ENCODE peak calls at places on chromosome 11, in five cellular contexts. I, H, J, B and P are unnamed samples. For H3K36me3, the result is how much of the 10 kb centered on the place peaks cover.

GRCh38 chr11:130315354-130315970 is 745 bp upstream of the ZBTB44 start:
- DNase-seq in B (no peak), H (peak), J (no peak), I (peak), P (no peak)

GRCh38 chr11:28585007-28585406 is 476.8 kb downstream of the METTL15 start:
- DNase-seq in J (peak), H (no peak), B (no peak), I (no peak), P (no peak)

GRCh38 chr11:16969010-16970004 is 44.9 kb downstream of the PLEKHA7 start:
- DNase-seq in J (no peak), B (no peak), I (no peak), H (no peak), P (no peak)

GRCh38 chr11:46718155-46719019 is 626 bp upstream of the F2 start:
- DNase-seq in I (no peak), H (peak), B (no peak), J (no peak), P (no peak)

GRCh38 chr11:117281869-117282268 is 9.3 kb upstream of the BACE1-AS start:
- DNase-seq in I (no peak), B (no peak), J (no peak), H (no peak), P (no peak)

GRCh38 chr11:9535189-9535781 is 38.2 kb upstream of the WEE1 start:
- DNase-seq in I (no peak), H (peak), J (peak), B (peak), P (peak)

GRCh38 chr11:103110406-103110805 is 1.2 kb downstream of the DYNC2H1 start:
- DNase-seq in H (no peak), I (no peak), B (no peak), J (peak), P (no peak)

GRCh38 chr11:119726585-119727522 is 2.1 kb downstream of the NECTIN1 start:
- DNase-seq in J (no peak), B (no peak), I (no peak), H (peak), P (no peak)

GRCh38 chr11:62708423-62709261 is 1.2 kb downstream of the GNG3 start:
- DNase-seq in J (no peak), B (no peak), I (no peak), H (peak), P (no peak)

GRCh38 chr11:93573184-93573583 is 30.0 kb upstream of the SMCO4 start:
- DNase-seq in I (no peak), H (no peak), J (peak), B (no peak), P (no peak)

GRCh38 chr11:120062561-120062930 is 75.4 kb downstream of the TRIM29 start:
- DNase-seq in B (no peak), H (no peak), J (no peak), I (no peak), P (no peak)

GRCh38 chr11:30346068-30346688 is 23.3 kb downstream of the ARL14EP start:
- DNase-seq in I (no peak), H (peak), J (peak), B (no peak), P (no peak)

GRCh38 chr11:134069426-134069921 is 602 bp downstream of the JAM3 start:
- DNase-seq in J (peak), I (no peak), H (peak), B (no peak), P (no peak)

GRCh38 chr11:57348636-57349323 is 10.6 kb downstream of the P2RX3 start:
- DNase-seq in I (no peak), H (no peak), J (no peak), B (no peak), P (no peak)

GRCh38 chr11:114026355-114026754 is 33.2 kb upstream of the ZBTB16 start:
- DNase-seq in B (no peak), I (no peak), J (no peak), H (peak), P (no peak)

GRCh38 chr11:114115406-114116054 is 56.0 kb downstream of the ZBTB16 start:
- DNase-seq in J (no peak), H (peak), B (no peak), I (peak), P (no peak)

GRCh38 chr11:113645593-113646349 is 60.3 kb downstream of the TMPRSS5 start:
- DNase-seq in I (no peak), J (no peak), H (no peak), B (no peak), P (no peak)

GRCh38 chr11:122145715-122146274 is 29.8 kb upstream of the BLID start:
- DNase-seq in B (no peak), H (no peak), I (no peak), J (no peak), P (no peak)

GRCh38 chr11:37762079-37762478 is 1164.0 kb upstream of the RAG2 start:
- DNase-seq in I (no peak), H (no peak), B (no peak), J (no peak), P (no peak)

GRCh38 chr11:93054279-93054678 is 84.8 kb downstream of the MTNR1B start:
- DNase-seq in I (no peak), B (no peak), H (no peak), J (peak), P (no peak)

GRCh38 chr11:33654594-33654993 is 46.0 kb downstream of the C11orf91 start:
- DNase-seq in I (no peak), H (no peak), J (no peak), B (no peak), P (no peak)

GRCh38 chr11:2083411-2083810 is 55.8 kb downstream of the IGF2 start:
- DNase-seq in B (no peak), J (no peak), H (no peak), I (no peak), P (no peak)

GRCh38 chr11:57283231-57283990 is 41.3 kb downstream of the TNKS1BP1 start:
- DNase-seq in J (no peak), H (peak), I (no peak), B (no peak), P (no peak)

GRCh38 chr11:64096835-64097234 is 61.1 kb downstream of the FLRT1 start:
- DNase-seq in I (no peak), H (no peak), B (no peak), J (no peak), P (no peak)

GRCh38 chr11:45812581-45813548 is 7.9 kb downstream of the SLC35C1 start:
- DNase-seq in I (no peak), J (no peak), B (no peak), H (peak), P (no peak)

GRCh38 chr11:96014234-96014633 is 90.3 kb upstream of the MTMR2 start:
- DNase-seq in I (no peak), H (no peak), B (no peak), J (peak), P (no peak)

GRCh38 chr11:704799-705645 is 1.0 kb upstream of the EPS8L2 start:
- DNase-seq in B (no peak), J (no peak), I (peak), H (no peak), P (no peak)

GRCh38 chr11:61617515-61617914 is 36.6 kb upstream of the SYT7 start:
- DNase-seq in H (no peak), I (no peak), B (no peak), J (no peak), P (no peak)

DNA sequence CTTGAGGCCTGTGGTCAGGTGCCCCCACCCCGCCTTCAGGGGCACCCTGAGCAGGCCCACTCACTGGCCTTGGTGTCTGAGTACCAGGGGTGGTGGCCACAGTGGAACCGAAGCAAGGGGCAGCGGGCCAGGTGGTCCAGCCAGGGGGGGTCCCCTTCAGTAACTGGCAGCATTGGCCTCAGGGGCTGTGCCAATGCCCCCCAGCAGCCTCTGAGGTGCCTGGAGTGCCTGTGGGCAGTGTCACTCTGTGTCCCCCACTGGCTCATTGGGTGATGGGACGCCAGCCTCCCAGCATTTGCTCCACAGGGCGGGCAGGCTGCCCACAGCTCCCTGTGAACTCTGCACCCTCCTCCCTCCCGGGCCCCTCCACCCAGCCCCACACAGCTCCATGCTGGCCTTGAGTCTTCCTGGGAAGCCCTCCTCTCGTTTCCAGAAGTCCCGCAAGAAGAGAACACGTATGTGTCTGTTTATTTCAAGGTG is 29.5 kb upstream of the CARS1 start:
- DNase-seq in H (no peak), B (no peak), I (peak), J (no peak), P (no peak)
- TF ChIP-seq CTCF in H (no peak), B (no peak), I (no peak), J (no peak), P (no peak)

GRCh38 chr11:68043029-68043348 is 4.2 kb downstream of the TCIRG1 start:
- DNase-seq in H (no peak), B (no peak), J (no peak), I (no peak), P (no peak)
- H3K4me3 ChIP-seq in H (no peak), B (no peak), J (no peak), I (no peak), P (no peak)

DNA sequence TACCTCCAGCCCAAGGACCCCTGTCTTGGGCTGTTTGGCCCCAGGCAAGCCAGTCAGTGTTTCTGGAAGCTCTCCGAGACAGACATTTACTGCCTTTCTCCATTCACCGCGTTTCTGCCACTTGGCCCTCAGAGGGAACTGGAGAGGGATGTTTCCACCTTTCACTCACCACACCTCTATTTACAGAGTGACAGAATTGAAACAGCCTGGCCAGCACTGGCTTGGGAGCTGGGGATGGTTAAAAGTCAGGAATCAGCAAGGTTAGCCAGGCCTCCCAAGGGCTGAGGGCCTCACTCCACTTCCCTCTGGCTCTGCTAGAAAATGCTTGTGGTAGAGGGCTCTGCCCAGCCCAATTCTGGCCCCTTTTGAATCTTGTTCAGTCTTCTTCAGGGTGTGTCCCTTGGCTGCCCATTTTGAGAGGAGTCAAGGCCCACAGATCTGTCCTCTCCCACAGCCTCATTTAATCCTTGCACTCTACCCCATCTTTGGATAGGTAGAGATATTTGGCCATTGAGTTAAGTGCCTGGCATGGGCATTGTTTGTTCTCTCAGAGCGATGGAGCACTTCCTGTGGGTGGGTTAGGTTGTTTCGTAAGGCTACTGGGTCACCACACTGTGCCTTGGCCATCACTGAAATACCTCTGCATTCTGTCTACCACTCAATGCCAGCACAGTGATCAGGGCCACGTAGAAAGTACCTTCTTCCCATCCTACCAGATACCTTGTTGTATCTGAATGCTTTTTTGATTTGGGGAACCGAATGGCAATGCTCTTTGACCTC is 119.2 kb downstream of the MICAL2 start:
- DNase-seq in B (no peak), H (no peak), J (no peak), I (no peak), P (no peak)
- H3K36me3 ChIP-seq in B (half or more), H (under half), J (half or more), I (under half), P (under half)

GRCh38 chr11:86292912-86293606 is 9.0 kb upstream of the HIKESHI start:
- DNase-seq in J (no peak), B (no peak), H (no peak), I (no peak), P (no peak)
- TF ChIP-seq CTCF in J (no peak), B (no peak), H (no peak), I (no peak), P (no peak)

DNA sequence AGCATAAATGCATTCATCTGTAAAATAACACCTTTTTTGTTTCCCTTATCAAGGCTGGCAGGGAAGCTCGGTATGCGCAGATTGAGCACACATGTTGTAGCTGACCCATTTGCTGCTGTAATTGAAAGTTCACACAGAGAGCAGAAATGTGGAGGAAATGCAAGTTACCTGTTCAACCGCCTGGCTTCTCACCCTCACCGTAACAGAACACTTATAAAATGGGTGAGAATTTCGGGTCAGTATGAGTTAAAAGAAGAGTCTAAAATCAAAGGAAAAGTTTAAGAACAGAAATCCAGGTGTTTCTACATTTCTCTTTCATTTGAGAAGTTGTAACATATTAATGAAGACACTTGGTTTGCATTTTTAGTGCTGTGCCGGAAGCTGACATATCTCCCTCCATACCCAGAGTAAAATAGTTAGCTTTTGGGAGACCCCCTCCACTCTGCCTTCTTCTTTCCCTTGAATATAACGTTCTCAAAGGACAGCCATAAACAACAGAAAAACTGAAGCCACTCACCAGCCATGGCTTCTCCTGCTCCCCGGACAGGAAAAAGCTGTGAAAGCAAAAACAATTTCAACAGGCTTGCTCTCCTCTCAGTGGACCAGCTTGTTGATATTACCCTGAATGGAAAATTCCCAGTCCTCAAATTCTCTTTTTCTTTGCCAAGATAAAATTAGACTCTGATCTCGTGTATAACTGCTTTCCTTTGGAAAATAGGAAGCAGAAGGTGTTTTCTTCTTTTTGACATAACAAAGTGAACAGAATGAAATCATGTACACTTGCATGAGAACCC is at the start of gene CASP12:
- DNase-seq in H (no peak), B (no peak), I (no peak), J (peak), P (no peak)
- H3K4me3 ChIP-seq in H (no peak), B (peak), I (peak), J (no peak), P (no peak)

GRCh38 chr11:128469220-128469619 is 118.1 kb downstream of the ETS1 start:
- DNase-seq in B (no peak), H (no peak), I (no peak), J (no peak), P (no peak)

GRCh38 chr11:128465946-128466688 is 121.2 kb downstream of the ETS1 start:
- DNase-seq in I (no peak), B (no peak), J (no peak), H (no peak), P (no peak)

GRCh38 chr11:128468106-128468505 is 119.3 kb downstream of the ETS1 start:
- DNase-seq in B (no peak), H (no peak), J (no peak), I (no peak), P (peak)

GRCh38 chr11:128467041-128467440 is 120.3 kb downstream of the ETS1 start:
- DNase-seq in I (no peak), J (no peak), H (no peak), B (no peak), P (no peak)

DNA sequence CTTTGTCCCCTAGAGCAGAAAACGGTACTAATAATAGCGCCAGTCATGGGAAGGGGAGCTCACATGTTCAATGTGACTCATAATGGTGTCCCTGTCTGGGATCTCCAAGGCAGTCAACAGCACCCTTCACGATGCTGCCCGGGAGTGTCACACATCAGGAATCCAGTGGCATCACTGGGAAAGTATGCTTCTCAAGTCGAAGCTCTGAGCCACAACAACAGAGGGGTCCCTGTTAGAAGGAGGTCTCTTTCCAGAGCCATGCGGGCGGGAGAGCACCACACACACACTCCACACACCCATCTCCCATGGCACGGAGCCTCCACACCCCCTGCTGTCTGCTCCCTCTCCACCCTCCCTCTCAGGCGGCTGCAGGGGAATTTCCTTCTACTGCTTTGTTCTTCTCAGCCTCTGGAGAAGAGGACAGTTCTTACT is 119.7 kb downstream of the ETS1 start:
- DNase-seq in B (peak), I (peak), H (no peak), J (peak), P (peak)
- H3K36me3 ChIP-seq in B (under half), I (under half), H (under half), J (under half), P (under half)

GRCh38 chr11:26286472-26287066 is 45.4 kb upstream of the ANO3 start:
- DNase-seq in I (no peak), H (peak), B (no peak), J (peak), P (no peak)
- TF ChIP-seq CTCF in I (no peak), H (peak), B (no peak), J (peak), P (peak)

GRCh38 chr11:75980031-75980430 is 165.0 kb downstream of the UVRAG start:
- DNase-seq in H (no peak), J (no peak), I (no peak), B (no peak), P (no peak)
- H3K4me3 ChIP-seq in H (peak), J (no peak), I (no peak), B (no peak), P (no peak)